ENCODE peak calls at places on chromosomes 11 and 22, in five cellular contexts. J is transverse colon, T is prostate gland, Q is A549, Z is ovary. F is an unnamed sample.

GRCh38 chr11:106278391-106278790 is 200.9 kb downstream of the AASDHPPT start:
- DNase-seq in T (no peak), J (no peak), Z (no peak), Q (no peak), F (no peak)

GRCh38 chr22:35379146-35379993 is 1.5 kb upstream of the HMOX1 start:
- DNase-seq in J (peak; percentile 73), Z (no peak), T (no peak), Q (no peak), F (no peak)

GRCh38 chr11:353315-353857 is 15.9 kb upstream of the B4GALNT4 start:
- DNase-seq in Z (peak; percentile 93), Q (peak; percentile 42), J (peak; percentile 73), T (peak; percentile 88), F (no peak)

GRCh38 chr22:29009148-29009547 is 52.5 kb downstream of the C22orf31 start:
- DNase-seq in Z (no peak), J (no peak), T (no peak), Q (no peak), F (no peak)

GRCh38 chr22:43883012-43883661 is 8.7 kb downstream of the PNPLA5 start:
- DNase-seq in Z (peak; percentile 37), T (peak; percentile 38), Q (peak; percentile 77), J (peak; percentile 36), F (peak; percentile 83)

GRCh38 chr22:28810839-28811491 is 10.6 kb upstream of the XBP1 start:
- DNase-seq in Z (no peak), T (no peak), J (no peak), Q (no peak), F (no peak)

GRCh38 chr11:88827018-88827676 is 238.6 kb downstream of the GRM5 start:
- DNase-seq in J (no peak), Q (peak; percentile 7), T (no peak), Z (no peak), F (no peak)

GRCh38 chr11:74634537-74634936 is 42.2 kb downstream of the POLD3 start:
- DNase-seq in T (no peak), J (peak; percentile 14), Q (peak; percentile 80), Z (no peak), F (peak; percentile 75)

GRCh38 chr11:113896156-113896879 is 8.3 kb upstream of the HTR3B start:
- DNase-seq in T (peak; percentile 46), J (peak; percentile 39), Z (peak; percentile 51), Q (peak; percentile 22), F (peak; percentile 19)

GRCh38 chr11:121012091-121012490 is 11.8 kb upstream of the TBCEL start:
- DNase-seq in T (no peak), Z (no peak), Q (no peak), J (no peak), F (no peak)

GRCh38 chr11:12930850-12931249 is 78.3 kb upstream of the RASSF10 start:
- DNase-seq in Q (no peak), T (no peak), Z (no peak), J (no peak), F (no peak)

GRCh38 chr22:19784396-19785175 is 24.0 kb downstream of the TBX1 start:
- DNase-seq in J (no peak), Q (no peak), T (no peak), Z (peak; percentile 25), F (no peak)

GRCh38 chr11:86341382-86341781 is 33.3 kb upstream of the CCDC81 start:
- DNase-seq in J (no peak), Z (no peak), Q (no peak), T (no peak), F (no peak)

GRCh38 chr11:73622920-73623593 is 23.3 kb upstream of the PLEKHB1 start:
- DNase-seq in J (no peak), Q (no peak), Z (no peak), T (no peak), F (no peak)

GRCh38 chr11:131858495-131858894 is 488.1 kb downstream of the NTM start:
- DNase-seq in T (no peak), Q (no peak), J (no peak), Z (no peak), F (no peak)

GRCh38 chr11:73087730-73088129 is 54.4 kb downstream of the FCHSD2 start:
- DNase-seq in Q (no peak), T (no peak), J (no peak), Z (no peak), F (no peak)

GRCh38 chr11:124644426-124645280 is 22.0 kb downstream of the TBRG1 start:
- DNase-seq in T (peak; percentile 19), J (peak; percentile 46), Z (peak; percentile 67), Q (peak; percentile 68), F (peak; percentile 75)

GRCh38 chr22:24989541-24989951 is 37.0 kb downstream of the KIAA1671 start:
- DNase-seq in J (no peak), Z (peak; percentile 60), T (no peak), Q (no peak), F (no peak)

GRCh38 chr11:1381793-1382425 is 7.8 kb upstream of the BRSK2 start:
- DNase-seq in Q (no peak), Z (no peak), T (no peak), J (no peak), F (no peak)

GRCh38 chr11:2804701-2805387 is 80.7 kb downstream of the CDKN1C start:
- DNase-seq in Q (no peak), Z (peak; percentile 39), J (peak; percentile 6), T (no peak), F (no peak)

GRCh38 chr11:78567209-78567608 is 7.5 kb downstream of the NARS2 start:
- DNase-seq in T (no peak), Z (no peak), J (no peak), Q (no peak), F (no peak)

GRCh38 chr11:1746956-1747752 is 3.2 kb downstream of the IFITM10 start:
- DNase-seq in Z (no peak), J (no peak), Q (no peak), T (no peak), F (no peak)

GRCh38 chr22:23856721-23857605 is 712 bp upstream of the SLC2A11 start:
- DNase-seq in J (peak; percentile 60), Q (no peak), T (peak; percentile 42), Z (peak; percentile 72), F (peak; percentile 73)

GRCh38 chr11:106017088-106017487 is 5.0 kb downstream of the MSANTD4 start:
- DNase-seq in T (no peak), Q (no peak), Z (no peak), J (no peak), F (no peak)

GRCh38 chr11:93662177-93662575 is 694 bp downstream of the CEP295 start:
- DNase-seq in Z (no peak), T (no peak), Q (no peak), J (no peak), F (peak; percentile 75)

GRCh38 chr11:114179234-114179941 is 116.8 kb upstream of the NNMT start:
- DNase-seq in Q (peak; percentile 5), T (peak; percentile 96), J (peak; percentile 87), Z (peak; percentile 89), F (peak; percentile 13)

GRCh38 chr11:46676436-46677158 is 23.8 kb downstream of the ARHGAP1 start:
- DNase-seq in Q (no peak), J (no peak), T (no peak), Z (peak; percentile 31), F (no peak)
- TF ChIP-seq POLR2A in Q (no peak), J (no peak), T (no peak), Z (no peak), F (no peak)

DNA sequence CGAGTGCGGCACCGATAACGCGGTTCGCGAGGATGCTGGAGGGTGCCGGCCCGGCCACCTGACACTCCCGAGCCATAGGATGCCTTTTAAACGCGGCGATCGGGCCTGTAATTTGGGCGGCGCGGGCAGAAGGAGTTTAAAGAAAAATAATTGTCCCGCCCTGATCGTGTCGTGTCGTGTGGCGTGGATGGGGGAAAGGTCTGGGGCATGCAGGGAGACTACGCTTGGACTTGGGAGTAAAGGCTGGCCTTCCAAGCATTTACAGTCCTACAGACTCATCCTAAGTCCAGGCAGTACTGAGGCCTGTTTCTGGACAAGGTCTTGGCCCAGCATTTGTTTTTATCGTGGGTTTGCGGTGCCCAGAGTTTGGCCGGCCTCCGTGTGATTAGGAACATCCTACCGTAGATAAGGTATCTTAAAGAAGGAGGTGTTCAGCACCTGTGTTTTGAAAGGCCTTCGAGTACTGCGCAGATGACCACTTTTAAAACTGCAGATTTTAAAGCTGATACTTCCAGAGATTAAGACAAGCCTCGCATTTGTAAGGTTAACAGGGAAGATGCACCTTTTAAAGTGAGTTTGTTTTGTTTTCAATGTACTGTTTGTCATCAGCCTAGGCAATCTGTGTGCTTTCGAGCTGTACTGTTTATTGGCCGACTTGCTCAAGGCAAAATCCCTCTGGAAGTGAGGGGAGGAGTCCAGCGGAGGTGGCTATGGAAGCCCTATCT is 1.5 kb downstream of the WEE1 start:
- DNase-seq in T (peak; percentile 75), J (peak; percentile 74), Q (peak; percentile 84), Z (peak; percentile 55), F (peak; percentile 76)
- TF ChIP-seq POLR2A in T (peak; percentile 71), J (peak; percentile 87), Q (no peak), Z (peak; percentile 77), F (peak; percentile 76)

DNA sequence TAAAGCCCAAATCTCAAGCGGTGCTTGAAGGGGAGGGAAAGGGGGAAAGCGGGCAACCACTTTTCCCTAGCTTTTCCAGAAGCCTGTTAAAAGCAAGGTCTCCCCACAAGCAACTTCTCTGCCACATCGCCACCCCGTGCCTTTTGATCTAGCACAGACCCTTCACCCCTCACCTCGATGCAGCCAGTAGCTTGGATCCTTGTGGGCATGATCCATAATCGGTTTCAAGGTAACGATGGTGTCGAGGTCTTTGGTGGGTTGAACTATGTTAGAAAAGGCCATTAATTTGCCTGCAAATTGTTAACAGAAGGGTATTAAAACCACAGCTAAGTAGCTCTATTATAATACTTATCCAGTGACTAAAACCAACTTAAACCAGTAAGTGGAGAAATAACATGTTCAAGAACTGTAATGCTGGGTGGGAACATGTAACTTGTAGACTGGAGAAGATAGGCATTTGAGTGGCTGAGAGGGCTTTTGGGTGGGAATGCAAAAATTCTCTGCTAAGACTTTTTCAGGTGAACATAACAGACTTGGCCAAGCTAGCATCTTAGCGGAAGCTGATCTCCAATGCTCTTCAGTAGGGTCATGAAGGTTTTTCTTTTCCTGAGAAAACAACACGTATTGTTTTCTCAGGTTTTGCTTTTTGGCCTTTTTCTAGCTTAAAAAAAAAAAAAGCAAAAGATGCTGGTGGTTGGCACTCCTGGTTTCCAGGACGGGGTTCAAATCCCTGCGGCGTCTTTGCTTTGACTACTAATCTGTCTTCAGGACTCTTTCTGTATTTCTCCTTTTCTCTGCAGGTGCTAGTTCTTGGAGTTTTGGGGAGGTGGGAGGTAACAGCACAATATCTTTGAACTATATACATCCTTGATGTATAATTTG is 6.8 kb downstream of the MALAT1 start:
- DNase-seq in J (no peak), Z (peak; percentile 42), T (peak; percentile 45), Q (peak; percentile 44), F (no peak)
- TF ChIP-seq POLR2A in J (peak; percentile 76), Z (no peak), T (peak; percentile 46), Q (no peak), F (peak; percentile 74)

DNA sequence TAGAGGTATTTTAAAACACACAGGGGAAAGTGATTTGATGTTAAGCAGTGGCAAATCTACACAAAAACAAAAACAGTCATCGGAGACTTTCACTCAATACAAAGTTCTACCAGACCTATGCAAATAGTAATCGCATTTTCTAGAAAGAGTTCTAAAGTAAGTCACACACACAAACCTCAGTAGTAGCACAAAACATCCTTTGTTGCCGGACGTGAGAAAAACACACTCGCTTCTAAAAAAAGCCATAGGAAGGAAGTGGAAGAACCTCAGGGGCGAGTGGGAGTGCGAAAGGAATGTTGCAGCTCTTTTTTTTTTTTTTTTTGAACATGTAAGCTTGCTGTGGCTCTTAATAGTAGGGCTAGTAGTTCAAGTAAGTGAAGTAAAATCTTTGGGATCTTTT is 88.9 kb downstream of the MAML2 start:
- DNase-seq in Q (no peak), Z (no peak), J (peak; percentile 35), T (no peak), F (no peak)
- TF ChIP-seq POLR2A in Q (no peak), Z (no peak), J (no peak), T (no peak), F (no peak)

F was measured in erythroblast.